ENCODE peak calls at places on chromosome 19, in five cellular contexts. F, A, Q, M and V are unnamed samples.

GRCh38 chr19:27744926-27745844 is 1467.8 kb downstream of the UQCRFS1 start:
- DNase-seq in F (no peak), A (no peak), Q (no peak), M (no peak), V (no peak)

GRCh38 chr19:17915940-17916593 is 16.7 kb upstream of the CCDC124 start:
- DNase-seq in F (peak), A (no peak), Q (no peak), M (no peak), V (no peak)

GRCh38 chr19:38894968-38895367 is 4.5 kb downstream of the SIRT2 start:
- DNase-seq in F (no peak), A (no peak), Q (no peak), M (no peak), V (no peak)

GRCh38 chr19:56103027-56103614 is 18.0 kb downstream of the ZNF787 start:
- DNase-seq in F (no peak), A (no peak), Q (no peak), M (no peak), V (no peak)

GRCh38 chr19:39765091-39766076 is 13.3 kb upstream of the LEUTX start:
- DNase-seq in F (peak), A (peak), Q (peak), M (no peak), V (peak)

GRCh38 chr19:36436531-36436930 is 18.1 kb upstream of the ZFP82 start:
- DNase-seq in F (no peak), A (no peak), Q (no peak), M (no peak), V (no peak)

GRCh38 chr19:23378948-23379347 is 16.3 kb downstream of the ZNF91 start:
- DNase-seq in F (no peak), A (no peak), Q (no peak), M (no peak), V (no peak)

GRCh38 chr19:18205180-18205915 is 1.5 kb upstream of the RAB3A start:
- DNase-seq in F (no peak), A (peak), Q (no peak), M (no peak), V (peak)

GRCh38 chr19:35143231-35143715 is at the start of gene FXYD7:
- DNase-seq in F (no peak), A (no peak), Q (no peak), M (no peak), V (no peak)

GRCh38 chr19:7970716-7971448 is 27.4 kb upstream of the TIMM44 start:
- DNase-seq in F (peak), A (peak), Q (peak), M (no peak), V (peak)

GRCh38 chr19:51129716-51130115 is 5.0 kb downstream of the SIGLEC9 start:
- DNase-seq in F (no peak), A (no peak), Q (no peak), M (no peak), V (no peak)

GRCh38 chr19:51127755-51128154 is 3.0 kb downstream of the SIGLEC9 start:
- DNase-seq in F (no peak), A (peak), Q (no peak), M (no peak), V (no peak)

GRCh38 chr19:51135004-51135403 is 7.1 kb upstream of the SIGLEC7 start:
- DNase-seq in F (no peak), A (no peak), Q (no peak), M (no peak), V (no peak)

GRCh38 chr19:51128227-51128626 is 3.5 kb downstream of the SIGLEC9 start:
- DNase-seq in F (no peak), A (no peak), Q (no peak), M (no peak), V (no peak)

DNA sequence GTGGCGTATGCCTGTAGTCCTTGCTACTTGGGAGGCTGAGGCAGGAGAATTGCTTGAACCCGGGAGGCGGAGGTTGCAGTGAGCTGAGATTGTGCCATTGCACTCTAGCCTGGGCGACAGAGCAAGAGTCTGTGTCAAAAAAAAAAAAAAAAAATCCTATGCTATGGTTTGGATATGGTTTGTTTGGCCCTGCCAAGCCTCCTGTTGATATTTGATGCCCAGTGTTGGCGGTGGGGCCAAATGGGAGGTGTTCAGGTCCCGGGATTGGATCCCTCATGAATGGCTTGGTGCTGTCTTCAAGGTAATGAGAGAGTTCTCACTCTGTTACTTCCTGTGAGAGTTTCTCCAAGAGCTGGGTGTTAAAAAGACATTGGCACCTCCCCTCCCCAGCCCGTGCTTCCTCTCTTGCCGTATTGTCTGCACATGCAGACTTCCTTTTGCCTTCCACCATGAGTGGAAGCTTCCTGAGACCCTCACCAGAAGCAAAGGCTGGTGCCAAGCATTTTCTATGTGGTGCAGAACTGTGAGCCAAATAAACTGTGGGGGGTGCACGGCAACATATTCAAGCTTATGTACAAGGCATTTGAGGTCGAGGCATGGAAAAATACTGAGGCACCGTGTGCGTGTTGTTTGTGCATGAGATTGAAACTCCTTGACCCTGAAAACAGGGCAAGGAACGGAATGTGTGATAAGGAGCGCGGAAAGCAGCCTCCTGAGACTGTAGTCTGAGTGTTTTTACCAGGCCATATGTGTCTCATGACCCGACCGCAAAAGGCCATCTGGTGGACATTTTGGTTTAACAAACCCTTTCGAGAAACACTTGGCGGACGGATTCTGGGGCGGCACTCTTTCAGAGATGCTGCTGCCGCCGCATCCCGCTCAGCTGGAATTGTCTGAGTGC is 7.3 kb downstream of the SIGLEC9 start:
- DNase-seq in F (peak), A (peak), Q (no peak), M (no peak), V (no peak)
- TF ChIP-seq ZNF274 in F (no peak), A (no peak), Q (no peak), M (no peak), V (no peak)

GRCh38 chr19:45403272-45403671 is 1.6 kb downstream of the PPP1R13L start:
- DNase-seq in F (no peak), A (no peak), Q (no peak), M (no peak), V (no peak)

GRCh38 chr19:45404557-45405434 is at the start of gene PPP1R13L:
- DNase-seq in F (peak), A (peak), Q (no peak), M (peak), V (no peak)

GRCh38 chr19:45405435-45406164 is 731 bp upstream of the PPP1R13L start:
- DNase-seq in F (peak), A (peak), Q (no peak), M (peak), V (no peak)

GRCh38 chr19:45402469-45403070 is 2.3 kb downstream of the PPP1R13L start:
- DNase-seq in F (no peak), A (peak), Q (no peak), M (no peak), V (peak)

DNA sequence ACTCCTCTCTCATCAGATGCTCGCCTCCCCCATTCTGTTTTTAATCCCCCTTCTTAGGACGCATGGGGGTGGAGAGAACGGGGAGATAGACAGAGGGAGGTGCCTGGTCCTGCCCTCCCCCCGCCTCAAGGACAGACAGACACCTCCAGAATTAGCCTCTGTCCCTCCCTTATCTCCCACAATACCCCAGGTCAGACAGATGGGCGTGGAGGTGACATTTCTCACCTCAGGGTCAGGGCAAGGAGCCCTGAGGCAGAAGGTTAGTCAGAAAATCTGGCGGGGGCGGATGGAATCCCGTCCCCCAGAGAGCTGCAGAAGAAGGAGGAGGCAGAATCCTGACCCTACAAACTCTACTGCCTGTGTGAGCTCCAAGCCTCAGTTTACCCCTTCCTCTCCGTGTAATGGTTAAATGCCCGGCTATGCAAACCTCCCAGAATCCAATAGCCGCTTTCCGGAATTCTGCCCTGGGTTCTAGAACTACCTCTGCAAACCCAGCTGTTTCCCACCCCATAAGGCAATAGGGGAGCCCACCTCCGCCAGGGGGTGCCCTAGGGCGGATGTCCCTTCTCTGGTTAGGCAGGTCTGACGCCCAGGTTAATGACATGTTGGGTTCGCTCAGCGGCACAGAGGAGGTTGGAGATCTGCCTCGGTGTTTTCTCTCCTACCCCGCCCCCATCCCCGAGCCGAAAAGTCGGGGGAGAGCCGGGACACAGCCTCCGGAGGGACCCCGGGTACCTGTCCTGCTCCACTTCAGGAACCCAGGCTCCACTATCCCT is 900 bp downstream of the PPP1R13L start:
- DNase-seq in F (no peak), A (peak), Q (no peak), M (no peak), V (peak)
- TF ChIP-seq ZNF274 in F (no peak), A (no peak), Q (no peak), M (no peak), V (no peak)

DNA sequence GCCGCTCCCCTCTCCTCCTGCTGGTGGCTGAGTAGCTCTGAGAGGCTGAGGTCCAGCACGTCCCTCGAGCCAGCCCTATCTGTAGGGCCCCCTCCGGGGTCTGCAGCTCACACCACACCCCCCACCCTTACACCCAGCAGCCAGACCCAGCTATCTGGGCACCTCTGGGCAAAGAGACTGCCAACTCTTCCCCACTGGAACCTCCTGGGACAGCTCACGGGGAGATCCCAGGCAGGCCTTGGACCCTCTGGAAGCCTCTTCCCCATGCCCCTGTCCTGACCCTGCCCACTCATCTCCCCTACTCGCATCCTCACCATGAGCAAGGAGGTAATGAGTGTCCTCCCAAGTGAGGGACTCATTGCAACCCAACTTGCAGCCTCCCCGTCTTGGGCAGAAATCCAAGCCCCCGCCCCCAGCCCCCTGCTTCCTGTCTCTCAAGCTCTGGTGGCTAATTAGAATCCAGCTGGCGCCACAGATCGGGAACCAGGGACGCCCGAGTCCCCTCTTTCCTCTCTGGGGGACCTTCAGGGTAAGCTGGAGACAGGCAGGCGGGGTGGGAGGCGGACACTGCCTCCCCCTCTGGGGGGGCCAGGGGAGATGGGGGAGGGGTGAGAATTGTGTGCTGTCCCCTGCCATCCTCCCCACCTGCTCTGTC is 22.1 kb downstream of the ADGRL1 start:
- DNase-seq in F (no peak), A (no peak), Q (no peak), M (no peak), V (no peak)
- TF ChIP-seq ZNF274 in F (no peak), A (no peak), Q (no peak), M (no peak), V (no peak)

DNA sequence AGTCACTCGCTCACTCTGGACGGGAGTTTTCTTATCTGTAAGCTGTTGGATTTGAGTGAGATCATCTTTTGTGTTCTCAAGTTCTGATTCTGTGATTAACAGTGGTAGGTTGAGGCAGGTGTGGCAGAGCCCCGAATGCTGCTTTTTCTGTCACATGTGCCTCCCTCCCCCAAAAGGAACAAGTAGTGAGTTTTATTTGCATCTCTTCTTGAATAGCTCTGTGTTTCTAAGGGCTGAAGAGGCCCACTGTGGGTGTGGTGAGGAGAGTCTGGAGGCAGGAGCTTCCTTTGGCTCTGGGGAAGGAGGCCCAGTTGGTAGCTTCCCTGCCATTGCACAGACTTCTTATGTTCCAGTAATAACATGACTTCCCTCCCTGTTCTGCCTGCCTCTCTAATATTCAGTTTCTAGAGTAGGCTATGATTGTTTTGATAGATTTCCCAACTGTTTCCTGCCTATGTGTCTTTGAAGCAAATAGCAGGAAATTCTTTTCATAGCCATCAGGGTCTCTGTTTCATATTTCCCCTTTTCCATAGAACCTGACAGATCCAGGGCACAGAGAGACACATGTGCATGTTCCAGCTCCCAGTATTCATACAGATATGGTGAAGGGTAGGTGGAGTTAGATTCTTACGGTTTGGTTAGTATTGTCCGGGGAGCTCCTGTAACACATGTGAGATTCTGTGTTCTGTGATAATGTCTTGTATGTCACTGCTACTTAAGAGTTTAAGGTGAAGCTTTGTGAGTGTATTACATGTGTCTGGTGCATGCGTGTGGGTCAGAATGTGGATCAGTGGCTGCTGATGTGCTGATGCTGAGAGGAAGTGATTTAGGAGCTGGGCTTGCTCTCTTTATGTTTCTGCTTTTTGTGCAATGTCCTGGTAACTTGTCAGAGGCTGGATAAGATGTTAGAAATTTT is 24.0 kb upstream of the CXCL17 start:
- DNase-seq in F (no peak), A (no peak), Q (no peak), M (no peak), V (no peak)
- TF ChIP-seq ZNF274 in F (no peak), A (no peak), Q (no peak), M (no peak), V (no peak)

DNA sequence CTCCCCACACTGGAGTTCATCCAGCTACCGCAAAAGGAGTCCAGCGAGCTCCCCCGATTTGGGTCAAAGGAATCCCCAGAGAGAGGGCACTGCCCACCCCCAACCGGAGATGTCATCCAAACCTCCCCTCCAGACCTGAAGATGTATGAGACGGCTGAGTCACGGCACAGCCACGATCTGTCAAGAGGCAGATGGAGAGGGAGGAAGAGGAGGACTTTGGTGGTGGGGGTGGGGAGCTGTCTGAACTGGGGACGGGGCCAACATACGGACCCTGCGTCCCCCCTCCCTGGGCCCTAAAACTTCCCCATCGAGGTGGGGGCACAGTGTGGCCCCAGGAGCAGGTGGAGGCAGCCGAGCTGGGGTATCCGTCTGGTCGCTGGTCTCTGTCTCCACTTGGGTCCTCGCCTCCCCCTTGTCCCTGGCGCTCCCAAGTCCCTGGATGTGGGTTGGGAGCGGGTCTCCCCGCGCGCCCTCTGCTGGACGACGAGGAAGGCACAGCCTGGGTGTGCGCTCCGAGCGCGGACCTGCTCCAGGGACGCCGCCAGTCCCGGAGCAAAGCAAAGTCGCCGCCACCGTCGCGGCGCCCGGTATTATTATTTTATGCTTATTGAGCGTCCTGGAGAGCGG is 3.8 kb downstream of the PDE4A start:
- DNase-seq in F (no peak), A (peak), Q (no peak), M (no peak), V (peak)
- TF ChIP-seq ZNF274 in F (no peak), A (no peak), Q (no peak), M (no peak), V (no peak)

DNA sequence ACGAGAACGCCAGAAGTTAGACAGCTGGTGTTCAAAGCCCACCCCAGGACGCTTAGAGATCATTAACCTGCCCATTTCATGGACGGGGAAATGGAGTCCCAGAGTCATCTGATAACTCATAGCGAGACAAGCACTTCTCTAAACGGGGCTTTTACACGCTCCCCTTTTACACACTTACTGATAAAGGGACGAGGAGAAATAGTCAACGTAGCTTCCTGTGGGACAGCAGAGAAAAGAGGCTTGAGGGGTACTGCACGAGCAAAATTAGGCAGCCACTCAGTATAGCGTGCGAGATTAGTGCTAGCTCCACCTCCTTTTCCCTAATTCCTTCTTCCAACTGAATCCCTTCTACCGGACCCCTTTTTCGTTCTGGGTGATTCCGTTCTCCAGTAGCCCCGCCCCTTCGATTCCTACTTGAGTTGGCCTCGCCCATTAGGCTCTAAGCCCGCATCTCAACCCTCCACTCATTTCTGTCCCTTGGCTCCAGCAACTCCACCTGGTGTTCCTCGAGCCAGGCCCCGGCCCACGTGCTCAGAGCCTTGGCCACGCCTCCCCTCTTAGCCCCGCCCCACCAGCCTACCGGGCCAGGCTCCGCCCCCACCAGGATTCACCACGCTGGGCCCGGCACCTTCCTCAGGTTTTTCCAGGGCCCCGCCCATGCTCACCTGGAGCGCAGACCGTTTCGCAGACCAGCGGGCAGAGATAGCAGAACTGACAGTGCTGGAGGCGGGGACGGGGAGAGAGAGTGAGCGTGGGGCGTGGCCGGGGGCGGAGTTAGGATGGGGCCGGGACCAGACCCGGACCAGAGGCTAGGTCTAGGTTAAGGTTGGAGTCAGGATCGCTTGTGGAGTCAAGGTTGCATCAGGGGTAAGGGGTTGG is 3.6 kb downstream of the HRC start:
- DNase-seq in F (peak), A (peak), Q (no peak), M (no peak), V (peak)
- TF ChIP-seq ZNF274 in F (no peak), A (no peak), Q (no peak), M (no peak), V (no peak)

DNA sequence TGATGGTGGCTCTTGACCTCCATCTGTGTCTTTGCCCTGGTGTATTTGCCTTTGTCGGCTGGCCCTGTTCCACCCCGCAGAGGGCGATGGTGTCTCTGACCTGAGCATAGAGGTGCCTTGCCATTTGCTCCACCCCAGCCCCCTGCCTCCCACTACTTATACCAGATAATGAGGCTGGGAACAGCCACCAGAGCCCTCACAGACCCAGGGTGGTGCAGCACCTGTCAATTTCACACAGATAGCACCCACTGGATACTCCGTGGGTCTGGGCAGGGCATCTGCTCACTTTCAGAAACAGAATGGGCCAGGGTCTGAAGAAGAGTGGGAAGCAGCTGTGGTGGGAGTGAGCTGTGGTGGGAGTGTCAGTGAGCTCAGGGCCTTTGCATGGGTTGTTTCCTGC is 4.1 kb downstream of the ZNF536 start:
- DNase-seq in F (no peak), A (no peak), Q (no peak), M (no peak), V (peak)
- TF ChIP-seq ZNF274 in F (no peak), A (no peak), Q (no peak), M (no peak), V (no peak)